ENCODE peak calls at places on chromosomes 1 and 21, in ten cellular contexts. L is fibroblast of the aortic adventitia; S is Caco-2; J is cardiac fibroblast; W is activated CD8-positive, alpha-beta T cell treated with anti-CD3 and anti-CD28 coated beads for 36 hours; T is GDM1; Y is HS-5; N is cardiac muscle cell; P is activated naive CD4-positive, alpha-beta T cell; D is AML-193. E is an unnamed sample.

GRCh38 chr1:99728494-99729235 is 37.8 kb downstream of the FRRS1 start:
- DNase-seq in L (peak), S (peak), J (peak), W (no peak), T (no peak), Y (no peak), N (peak), P (no peak), D (peak), E (no peak)

GRCh38 chr21:17613242-17613676 is 558 bp upstream of the BTG3 start:
- DNase-seq in L (peak), S (no peak), J (peak), W (no peak), T (no peak), Y (no peak), N (no peak), P (peak), D (no peak), E (no peak)

GRCh38 chr1:150875197-150876110 is 945 bp downstream of the ARNT start:
- DNase-seq in L (peak), S (no peak), J (no peak), W (no peak), T (no peak), Y (no peak), N (peak), P (no peak), D (no peak), E (no peak)

GRCh38 chr1:33654267-33654832 is 181.9 kb downstream of the ZSCAN20 start:
- DNase-seq in L (peak), S (no peak), J (no peak), W (no peak), T (no peak), Y (no peak), N (peak), P (no peak), D (peak), E (no peak)

GRCh38 chr1:241086686-241087085 is 270.3 kb downstream of the RGS7 start:
- DNase-seq in L (no peak), S (no peak), J (no peak), W (no peak), T (no peak), Y (no peak), N (no peak), P (no peak), D (no peak), E (no peak)

GRCh38 chr1:35261412-35262120 is 6.9 kb upstream of the ZMYM4 start:
- DNase-seq in L (no peak), S (no peak), J (no peak), W (no peak), T (no peak), Y (no peak), N (no peak), P (no peak), D (no peak), E (no peak)

GRCh38 chr1:235642021-235642942 is 7.3 kb downstream of the GNG4 start:
- DNase-seq in L (no peak), S (no peak), J (peak), W (peak), T (no peak), Y (no peak), N (no peak), P (peak), D (no peak), E (no peak)

GRCh38 chr1:53554592-53555305 is 95.5 kb downstream of the DMRTB1 start:
- DNase-seq in L (no peak), S (no peak), J (no peak), W (no peak), T (no peak), Y (no peak), N (no peak), P (no peak), D (no peak), E (no peak)

GRCh38 chr1:167467126-167467725 is 51.1 kb downstream of the CD247 start:
- DNase-seq in L (no peak), S (no peak), J (no peak), W (no peak), T (no peak), Y (no peak), N (no peak), P (peak), D (no peak), E (no peak)

GRCh38 chr1:217734973-217735372 is 103.8 kb downstream of the SPATA17 start:
- DNase-seq in L (peak), S (no peak), J (no peak), W (no peak), T (no peak), Y (peak), N (no peak), P (no peak), D (no peak), E (no peak)

GRCh38 chr1:84988588-84988987 is 8.3 kb downstream of the MCOLN2 start:
- DNase-seq in L (no peak), S (no peak), J (no peak), W (peak), T (no peak), Y (no peak), N (no peak), P (no peak), D (no peak), E (no peak)

GRCh38 chr1:206935491-206936067 is 10.7 kb downstream of the PIGR start:
- DNase-seq in L (peak), S (peak), J (peak), W (peak), T (peak), Y (no peak), N (peak), P (peak), D (peak), E (no peak)

GRCh38 chr1:38804062-38804886 is 55.3 kb downstream of the RRAGC start:
- DNase-seq in L (no peak), S (no peak), J (no peak), W (no peak), T (no peak), Y (no peak), N (peak), P (no peak), D (no peak), E (no peak)

GRCh38 chr1:17437260-17438175 is 2.0 kb downstream of the RCC2 start:
- DNase-seq in L (no peak), S (peak), J (peak), W (peak), T (peak), Y (no peak), N (peak), P (peak), D (peak), E (no peak)

GRCh38 chr1:201134405-201134804 is 7.4 kb upstream of the ASCL5 start:
- DNase-seq in L (no peak), S (no peak), J (no peak), W (no peak), T (no peak), Y (no peak), N (no peak), P (no peak), D (no peak), E (no peak)

GRCh38 chr1:21594935-21595897 is 73.9 kb downstream of the RAP1GAP start:
- DNase-seq in L (peak), S (peak), J (peak), W (peak), T (no peak), Y (no peak), N (peak), P (peak), D (peak), E (peak)

GRCh38 chr21:36847189-36847588 is 119.3 kb downstream of the HLCS start:
- DNase-seq in L (peak), S (no peak), J (peak), W (no peak), T (no peak), Y (no peak), N (no peak), P (no peak), D (no peak), E (no peak)

E was measured in amniotic stem cell.